ENCODE peak calls at places on chromosomes 11 and 22, in nine cellular contexts. S is uterus, B is upper lobe of left lung, V is stomach, Q is body of pancreas, H is tibial nerve, C is transverse colon, I is breast epithelium, A is right lobe of liver. D is an unnamed sample.

GRCh38 chr22:24601217-24602104 is 1.5 kb upstream of the GGT1 start:
- DNase-seq in S (no peak), B (peak; percentile 92), V (peak; percentile 97), Q (peak; percentile 94), H (no peak), C (peak; percentile 89), I (no peak), A (peak; percentile 93), D (no peak)

GRCh38 chr11:58024601-58025091 is 965 bp downstream of the OR9Q1 start:
- DNase-seq in S (peak; percentile 75), B (no peak), V (peak; percentile 54), Q (peak; percentile 73), H (peak; percentile 51), C (peak; percentile 77), I (peak; percentile 54), A (peak; percentile 66), D (peak; percentile 12)

GRCh38 chr11:47881145-47881544 is 33.0 kb upstream of the NUP160 start:
- DNase-seq in S (no peak), B (no peak), V (no peak), Q (no peak), H (peak; percentile 36), C (no peak), I (no peak), A (no peak), D (no peak)

GRCh38 chr11:66976048-66976467 is 954 bp downstream of the C11orf86 start:
- DNase-seq in S (no peak), B (no peak), V (no peak), Q (no peak), H (no peak), C (no peak), I (no peak), A (no peak), D (no peak)

GRCh38 chr11:69382131-69383128 is 88.5 kb downstream of the MYEOV start:
- DNase-seq in S (no peak), B (no peak), V (peak; percentile 27), Q (no peak), H (no peak), C (peak; percentile 32), I (peak; percentile 43), A (peak; percentile 68), D (no peak)

GRCh38 chr11:8032122-8032521 is 45.0 kb downstream of the EIF3F start:
- DNase-seq in S (no peak), B (no peak), V (no peak), Q (no peak), H (no peak), C (no peak), I (no peak), A (no peak), D (no peak)

GRCh38 chr22:32533265-32534068 is 58.9 kb downstream of the FBXO7 start:
- DNase-seq in S (peak; percentile 38), B (no peak), V (no peak), Q (no peak), H (no peak), C (no peak), I (no peak), A (peak; percentile 69), D (no peak)

GRCh38 chr11:121716060-121716459 is 263.3 kb upstream of the SORL1-AS1 start:
- DNase-seq in S (no peak), B (no peak), V (no peak), Q (no peak), H (no peak), C (no peak), I (no peak), A (no peak), D (no peak)

GRCh38 chr11:107591098-107591445 is at the start of gene ELMOD1:
- DNase-seq in S (no peak), B (peak; percentile 91), V (no peak), Q (peak; percentile 24), H (no peak), C (peak; percentile 19), I (no peak), A (peak; percentile 80), D (peak; percentile 40)

GRCh38 chr11:134063991-134064747 is 4.7 kb upstream of the JAM3 start:
- DNase-seq in S (no peak), B (no peak), V (no peak), Q (no peak), H (no peak), C (no peak), I (no peak), A (no peak), D (no peak)

GRCh38 chr11:26950260-26950719 is 43.6 kb upstream of the FIBIN start:
- DNase-seq in S (no peak), B (peak; percentile 13), V (peak; percentile 26), Q (no peak), H (no peak), C (peak; percentile 17), I (no peak), A (peak; percentile 69), D (no peak)

GRCh38 chr11:1979607-1980006 is 18.0 kb downstream of the H19 start:
- DNase-seq in S (no peak), B (peak; percentile 36), V (no peak), Q (no peak), H (no peak), C (no peak), I (no peak), A (no peak), D (no peak)

GRCh38 chr11:31419669-31420068 is 50.0 kb downstream of the DNAJC24 start:
- DNase-seq in S (no peak), B (no peak), V (no peak), Q (no peak), H (no peak), C (no peak), I (no peak), A (no peak), D (no peak)
- TF ChIP-seq POLR2A in S (no peak), B (no peak), V (no peak), Q (no peak), H (no peak), C (no peak), I (no peak), A (no peak), D (no peak)

DNA sequence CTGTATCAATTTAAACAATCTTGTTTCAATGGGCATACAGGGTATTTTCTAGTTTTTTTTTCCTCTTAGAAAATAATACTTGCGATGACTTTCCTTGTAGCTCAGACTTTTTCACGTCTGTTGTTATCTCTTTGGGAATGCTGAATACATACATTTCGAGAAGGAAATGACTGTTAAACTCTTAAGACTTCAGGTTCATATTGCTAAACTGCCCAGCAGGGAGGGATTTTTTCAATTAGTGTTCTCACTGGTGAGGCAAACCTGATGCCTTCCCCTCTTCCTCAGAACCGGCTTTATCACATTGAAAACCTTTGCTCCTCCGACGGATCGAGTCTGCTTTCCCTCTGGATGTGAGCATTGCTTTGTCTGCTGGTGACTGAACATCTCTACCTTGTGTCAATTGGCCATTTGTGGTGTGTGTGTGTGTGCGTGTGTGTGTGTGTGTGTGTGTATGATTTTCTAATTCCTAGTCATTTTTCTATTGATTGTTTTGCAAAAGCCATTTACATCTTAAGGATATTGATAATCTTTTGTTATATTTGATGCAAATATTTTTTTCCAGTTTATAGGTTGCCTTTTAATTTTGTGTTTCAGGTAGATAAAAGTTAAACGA is 6.6 kb downstream of the NEAT1 start:
- DNase-seq in S (peak; percentile 27), B (no peak), V (peak; percentile 43), Q (peak; percentile 66), H (peak; percentile 50), C (peak; percentile 59), I (peak; percentile 49), A (peak; percentile 48), D (no peak)
- TF ChIP-seq POLR2A in S (no peak), B (no peak), V (peak; percentile 65), Q (no peak), H (no peak), C (peak; percentile 61), I (peak; percentile 70), A (peak; percentile 24), D (peak; percentile 47)

DNA sequence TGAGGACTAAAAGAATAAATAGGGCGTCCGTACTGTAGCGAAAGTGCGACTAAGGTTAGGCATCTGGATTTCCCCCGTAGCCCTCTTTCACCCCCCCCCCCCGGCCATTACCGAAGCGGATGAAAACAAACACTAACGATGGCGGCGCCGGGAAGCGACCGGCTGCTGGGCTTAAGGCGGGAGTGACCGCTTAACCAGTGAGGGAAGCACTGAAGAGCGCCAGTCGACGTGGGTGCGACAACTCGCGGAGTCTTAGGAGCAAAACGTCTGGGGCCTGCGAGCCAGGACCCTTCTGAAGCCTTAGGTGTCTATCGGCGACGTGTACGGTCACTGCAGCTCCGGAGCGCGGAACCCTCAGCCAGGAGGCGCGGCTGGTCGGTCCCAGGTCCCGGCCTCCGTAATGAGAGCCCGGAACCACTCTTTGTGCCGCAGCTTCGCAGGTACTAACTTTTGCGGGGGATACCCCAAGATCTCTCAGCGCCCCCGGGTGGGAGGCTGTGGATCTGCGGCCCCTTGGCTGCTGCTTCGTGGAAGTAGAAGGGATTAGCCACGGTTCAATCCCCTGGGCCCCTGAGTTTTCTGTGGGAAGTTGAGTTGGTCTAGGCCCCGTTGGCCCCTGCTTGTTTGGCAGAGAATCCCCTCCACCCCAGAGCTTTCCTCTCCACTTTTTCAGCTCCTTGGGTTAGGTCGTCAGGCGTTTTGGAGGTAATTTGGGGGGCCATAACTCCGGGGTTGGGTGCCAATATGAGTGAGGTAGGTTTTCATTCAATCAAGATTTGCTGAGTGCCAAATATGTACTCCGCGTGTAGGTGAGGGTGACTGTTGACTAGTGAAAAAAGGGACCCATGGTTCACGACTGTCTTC is at the start of gene ATG13:
- DNase-seq in S (peak; percentile 69), B (peak; percentile 94), V (peak; percentile 85), Q (peak; percentile 80), H (peak; percentile 82), C (peak; percentile 87), I (peak; percentile 79), A (peak; percentile 77), D (peak; percentile 75)
- TF ChIP-seq POLR2A in S (no peak), B (no peak), V (no peak), Q (peak; percentile 47), H (no peak), C (no peak), I (no peak), A (no peak), D (no peak)

GRCh38 chr22:20079745-20080444 is at the start of gene DGCR8:
- DNase-seq in S (peak; percentile 90), B (peak; percentile 97), V (peak; percentile 94), Q (peak; percentile 93), H (peak; percentile 82), C (peak; percentile 94), I (peak; percentile 92), A (peak; percentile 97), D (peak; percentile 89)
- TF ChIP-seq POLR2A in S (peak; percentile 64), B (no peak), V (peak; percentile 29), Q (peak; percentile 76), H (peak; percentile 50), C (peak; percentile 50), I (no peak), A (peak; percentile 78), D (peak; percentile 82)

GRCh38 chr11:92417326-92417725 is 192.7 kb downstream of the FAT3 start:
- DNase-seq in S (no peak), B (no peak), V (no peak), Q (no peak), H (no peak), C (no peak), I (no peak), A (no peak), D (no peak)

GRCh38 chr11:92409956-92410355 is 185.3 kb downstream of the FAT3 start:
- DNase-seq in S (no peak), B (no peak), V (no peak), Q (no peak), H (no peak), C (no peak), I (no peak), A (no peak), D (no peak)

GRCh38 chr11:92411431-92411830 is 186.8 kb downstream of the FAT3 start:
- DNase-seq in S (no peak), B (no peak), V (no peak), Q (no peak), H (no peak), C (no peak), I (no peak), A (no peak), D (no peak)

GRCh38 chr11:92415246-92415645 is 190.6 kb downstream of the FAT3 start:
- DNase-seq in S (no peak), B (no peak), V (no peak), Q (no peak), H (no peak), C (no peak), I (no peak), A (no peak), D (no peak)

GRCh38 chr11:92413757-92414513 is 189.3 kb downstream of the FAT3 start:
- DNase-seq in S (no peak), B (no peak), V (no peak), Q (no peak), H (no peak), C (no peak), I (no peak), A (no peak), D (no peak)
- TF ChIP-seq POLR2A in S (no peak), B (no peak), V (no peak), Q (no peak), H (no peak), C (no peak), I (no peak), A (no peak), D (no peak)

D was measured in H54.